ENCODE peak calls at places on chromosomes 1 and 21, in five cellular contexts. P is IMR-90, I is GM06990, R is astrocyte, B is fibroblast of mammary gland. O is an unnamed sample.

GRCh38 chr1:77514871-77515776 is 167.3 kb downstream of the ZZZ3 start:
- DNase-seq in P (peak), I (no peak), R (peak), B (peak), O (peak)

GRCh38 chr1:226132731-226133503 is 53.6 kb downstream of the ACBD3 start:
- DNase-seq in P (no peak), I (peak), R (no peak), B (no peak), O (no peak)

GRCh38 chr1:207316622-207317510 is 4.6 kb upstream of the CD55 start:
- DNase-seq in P (peak), I (no peak), R (no peak), B (no peak), O (no peak)

GRCh38 chr1:222798975-222799374 is 15.9 kb upstream of the DISP1 start:
- DNase-seq in P (no peak), I (no peak), R (no peak), B (no peak), O (no peak)

GRCh38 chr1:95127380-95127779 is 10.2 kb downstream of the TLCD4 start:
- DNase-seq in P (no peak), I (no peak), R (no peak), B (no peak), O (no peak)

GRCh38 chr1:64550505-64550904 is 80.6 kb downstream of the CACHD1 start:
- DNase-seq in P (no peak), I (no peak), R (no peak), B (no peak), O (no peak)

GRCh38 chr1:112704908-112705627 is 1.9 kb downstream of the RHOC start:
- DNase-seq in P (peak), I (peak), R (peak), B (peak), O (peak)

GRCh38 chr1:196732526-196732925 is 42.1 kb upstream of the CFHR3 start:
- DNase-seq in P (no peak), I (no peak), R (no peak), B (no peak), O (no peak)

GRCh38 chr1:51285055-51285454 is 45.3 kb downstream of the TTC39A start:
- DNase-seq in P (no peak), I (peak), R (no peak), B (no peak), O (no peak)

GRCh38 chr21:38811257-38811656 is 5.5 kb downstream of the ETS2 start:
- DNase-seq in P (peak), I (no peak), R (peak), B (peak), O (peak)

GRCh38 chr1:19650416-19651140 is 6.5 kb downstream of the NBL1 start:
- DNase-seq in P (no peak), I (no peak), R (no peak), B (no peak), O (no peak)

GRCh38 chr1:18597159-18598042 is 33.2 kb upstream of the PAX7 start:
- DNase-seq in P (peak), I (peak), R (no peak), B (peak), O (peak)

GRCh38 chr1:1929639-1930545 is 10.8 kb upstream of the TMEM52 start:
- DNase-seq in P (no peak), I (no peak), R (no peak), B (no peak), O (no peak)

GRCh38 chr1:106063510-106063909 is 993.0 kb upstream of the PRMT6 start:
- DNase-seq in P (no peak), I (no peak), R (no peak), B (no peak), O (no peak)

GRCh38 chr21:26147535-26147934 is 23.0 kb downstream of the APP start:
- DNase-seq in P (no peak), I (no peak), R (no peak), B (no peak), O (no peak)

GRCh38 chr1:1165485-1165884 is 8.2 kb upstream of the TTLL10 start:
- DNase-seq in P (no peak), I (no peak), R (no peak), B (no peak), O (no peak)

GRCh38 chr1:169538998-169539871 is 47.0 kb downstream of the F5 start:
- DNase-seq in P (peak), I (no peak), R (peak), B (peak), O (peak)

GRCh38 chr1:186304982-186305949 is 69.8 kb downstream of the TPR start:
- DNase-seq in P (peak), I (peak), R (no peak), B (peak), O (peak)

GRCh38 chr1:32539584-32540571 is 651 bp downstream of the ZBTB8A start:
- DNase-seq in P (peak), I (peak), R (peak), B (peak), O (peak)

GRCh38 chr1:217982711-217983405 is 302.2 kb upstream of the RRP15 start:
- DNase-seq in P (no peak), I (no peak), R (no peak), B (no peak), O (no peak)

GRCh38 chr1:83029916-83030315 is 969.0 kb downstream of the TTLL7 start:
- DNase-seq in P (no peak), I (no peak), R (peak), B (peak), O (no peak)

GRCh38 chr1:227958617-227959324 is 11.0 kb upstream of the WNT9A start:
- DNase-seq in P (no peak), I (no peak), R (no peak), B (no peak), O (no peak)

GRCh38 chr1:197614916-197615692 is 160.2 kb downstream of the DENND1B start:
- DNase-seq in P (peak), I (no peak), R (peak), B (peak), O (peak)

GRCh38 chr1:112698366-112699310 is 8.3 kb downstream of the RHOC start:
- DNase-seq in P (no peak), I (no peak), R (no peak), B (no peak), O (no peak)

GRCh38 chr1:167594827-167595226 is 35.2 kb upstream of the RCSD1 start:
- DNase-seq in P (no peak), I (no peak), R (no peak), B (no peak), O (no peak)

GRCh38 chr1:113217447-113218208 is 144.6 kb downstream of the LRIG2 start:
- DNase-seq in P (no peak), I (no peak), R (no peak), B (no peak), O (no peak)

GRCh38 chr1:179095377-179095776 is 13.5 kb downstream of the TOR3A start:
- DNase-seq in P (no peak), I (no peak), R (no peak), B (no peak), O (no peak)

GRCh38 chr1:55718758-55719671 is 503.9 kb upstream of the USP24 start:
- DNase-seq in P (peak), I (no peak), R (peak), B (peak), O (peak)

GRCh38 chr21:33286076-33286475 is 19.9 kb downstream of the IL10RB start:
- DNase-seq in P (no peak), I (no peak), R (no peak), B (no peak), O (no peak)

GRCh38 chr1:66607458-66607857 is 73.5 kb downstream of the SGIP1 start:
- DNase-seq in P (no peak), I (no peak), R (no peak), B (no peak), O (no peak)

GRCh38 chr1:94562502-94563260 is 21.1 kb upstream of the F3 start:
- DNase-seq in P (no peak), I (no peak), R (no peak), B (no peak), O (no peak)

GRCh38 chr1:97796716-97797115 is 124.1 kb downstream of the DPYD start:
- DNase-seq in P (peak), I (no peak), R (peak), B (no peak), O (no peak)

GRCh38 chr1:99784143-99784542 is 17.7 kb upstream of the FRRS1 start:
- DNase-seq in P (peak), I (no peak), R (no peak), B (no peak), O (no peak)

GRCh38 chr1:3003039-3003940 is 18.0 kb upstream of the ACTRT2 start:
- DNase-seq in P (no peak), I (no peak), R (no peak), B (no peak), O (no peak)

GRCh38 chr1:155871390-155871789 is 12.0 kb downstream of the SYT11 start:
- DNase-seq in P (peak), I (no peak), R (no peak), B (no peak), O (no peak)

GRCh38 chr1:55246896-55247295 is 31.7 kb upstream of the USP24 start:
- DNase-seq in P (no peak), I (no peak), R (no peak), B (no peak), O (no peak)

GRCh38 chr21:38956791-38957571 is 151.3 kb downstream of the ETS2 start:
- DNase-seq in P (peak), I (no peak), R (peak), B (no peak), O (no peak)

GRCh38 chr21:42666918-42667317 is 13.5 kb downstream of the PDE9A start:
- DNase-seq in P (no peak), I (no peak), R (no peak), B (no peak), O (no peak)
- H3K4me3 ChIP-seq in P (no peak), I (no peak), R (no peak), B (no peak), O (no peak)

DNA sequence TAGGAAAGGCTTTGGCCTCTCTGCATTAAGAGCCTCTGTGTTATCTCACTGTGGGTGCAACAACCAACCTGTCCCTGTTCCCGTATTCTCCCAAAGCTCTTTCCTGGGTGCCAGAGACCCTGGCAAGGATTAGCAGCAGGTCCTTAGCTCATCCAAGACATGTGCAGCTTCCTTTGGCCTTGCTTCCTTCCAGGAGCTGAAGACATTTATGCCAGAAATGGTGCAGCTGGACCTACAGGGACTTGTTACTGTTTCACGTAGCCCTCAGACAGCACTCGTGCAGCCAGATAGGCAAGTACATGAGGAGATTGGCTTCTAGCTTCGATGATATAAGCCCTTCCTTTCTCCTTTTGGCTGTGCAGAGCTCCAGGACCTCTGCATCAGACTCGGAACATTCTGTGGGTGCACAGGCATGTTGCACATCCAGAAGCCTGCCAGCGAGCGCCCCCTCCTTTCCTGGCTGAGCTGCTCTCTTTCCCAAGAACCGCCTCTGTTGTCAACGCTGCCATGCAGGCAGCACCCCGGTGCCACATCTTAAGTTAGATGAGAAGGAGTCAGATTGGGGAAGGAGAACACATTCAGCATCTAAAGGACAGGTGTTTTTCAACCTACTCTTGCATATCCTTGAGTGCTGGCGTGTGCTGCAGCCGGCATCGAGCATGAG is 284.5 kb upstream of the PLXNA2 start:
- DNase-seq in P (no peak), I (no peak), R (no peak), B (peak), O (no peak)
- TF ChIP-seq CTCF in P (no peak), I (no peak), R (no peak), B (no peak), O (no peak)

DNA sequence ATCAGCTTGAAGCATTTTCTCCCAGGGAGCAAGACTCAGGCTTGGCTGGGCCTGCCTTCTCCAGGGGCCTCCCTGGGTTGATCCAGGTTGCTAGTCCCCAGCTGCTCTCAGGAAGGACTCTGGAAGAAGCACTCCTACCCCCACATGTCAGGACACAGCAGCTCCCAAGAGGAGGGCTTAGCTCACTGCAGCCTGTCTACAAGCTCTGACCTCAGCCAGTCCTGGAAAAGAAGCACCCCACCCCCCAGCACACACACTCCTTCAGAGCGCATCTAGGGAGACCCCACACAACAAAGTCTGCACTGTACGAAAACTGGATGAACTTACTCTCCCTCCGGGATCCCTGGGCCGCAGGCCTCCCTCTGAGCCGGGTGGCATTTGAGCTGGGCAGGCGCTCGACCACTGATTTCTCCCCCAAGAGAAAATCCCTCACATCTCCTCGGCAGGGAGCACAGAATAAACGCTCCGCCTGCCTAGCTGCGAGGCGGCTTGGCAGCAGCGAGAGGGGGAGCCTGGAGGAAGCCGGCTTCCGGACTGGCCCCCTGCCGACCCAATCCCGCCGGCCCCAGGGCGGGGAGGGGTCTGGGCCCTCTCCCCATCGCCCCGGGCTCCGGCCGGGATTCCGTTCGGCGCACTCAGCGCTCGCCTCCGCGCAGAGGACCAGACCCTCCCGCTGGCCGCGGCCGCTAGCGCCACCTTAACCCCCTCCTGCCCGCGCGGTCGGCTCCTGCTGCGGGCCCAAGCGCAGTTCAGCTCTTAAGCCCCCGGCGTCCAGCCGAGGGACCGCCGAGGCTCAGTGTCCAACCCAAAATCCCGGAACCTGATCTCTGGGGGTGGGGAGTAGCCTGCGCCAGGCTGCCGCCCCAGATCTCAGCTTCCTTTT is at the start of gene KCNA2:
- DNase-seq in P (no peak), I (no peak), R (peak), B (no peak), O (no peak)
- H3K4me3 ChIP-seq in P (peak), I (peak), R (peak), B (no peak), O (peak)

GRCh38 chr1:165371588-165372235 is 15.2 kb upstream of the LMX1A start:
- DNase-seq in P (no peak), I (no peak), R (peak), B (no peak), O (no peak)

GRCh38 chr1:165364432-165365133 is 8.1 kb upstream of the LMX1A start:
- DNase-seq in P (no peak), I (no peak), R (no peak), B (peak), O (no peak)

GRCh38 chr1:165365344-165365743 is 8.8 kb upstream of the LMX1A start:
- DNase-seq in P (no peak), I (no peak), R (no peak), B (peak), O (no peak)

GRCh38 chr1:165369255-165369848 is 12.8 kb upstream of the LMX1A start:
- DNase-seq in P (peak), I (no peak), R (no peak), B (peak), O (peak)

DNA sequence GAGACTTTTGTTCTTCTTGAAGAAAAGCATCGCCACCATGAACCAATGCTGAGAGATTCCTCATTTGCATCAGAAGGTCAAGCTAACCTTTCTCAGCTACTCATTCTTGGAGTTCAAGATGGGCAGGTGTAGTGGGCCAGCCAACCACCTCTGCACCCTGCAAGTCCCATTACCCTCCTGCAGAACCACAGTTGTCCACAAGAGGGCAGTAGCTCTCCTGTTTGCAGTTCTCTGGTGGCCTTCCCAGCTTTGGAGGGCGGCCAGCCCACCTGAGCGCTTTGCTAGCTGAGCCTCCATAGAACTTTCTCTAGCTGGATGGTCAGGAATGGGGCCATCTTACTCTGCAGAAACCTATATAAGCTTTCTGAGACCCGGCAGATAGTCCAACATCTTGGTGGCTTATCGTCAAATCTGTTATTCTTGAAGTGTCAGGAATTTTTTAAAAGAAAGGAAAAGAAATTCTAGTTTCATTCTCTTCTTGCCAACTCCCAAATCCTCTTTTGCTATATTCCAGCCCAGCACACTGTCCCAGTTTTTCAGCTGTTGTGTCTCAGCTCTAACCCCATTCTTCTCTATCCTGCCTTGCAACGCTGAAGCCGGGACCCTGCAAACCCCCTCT is 11.0 kb upstream of the LMX1A start:
- DNase-seq in P (peak), I (no peak), R (peak), B (peak), O (peak)
- TF ChIP-seq CTCF in P (peak), I (peak), R (peak), B (peak), O (peak)

DNA sequence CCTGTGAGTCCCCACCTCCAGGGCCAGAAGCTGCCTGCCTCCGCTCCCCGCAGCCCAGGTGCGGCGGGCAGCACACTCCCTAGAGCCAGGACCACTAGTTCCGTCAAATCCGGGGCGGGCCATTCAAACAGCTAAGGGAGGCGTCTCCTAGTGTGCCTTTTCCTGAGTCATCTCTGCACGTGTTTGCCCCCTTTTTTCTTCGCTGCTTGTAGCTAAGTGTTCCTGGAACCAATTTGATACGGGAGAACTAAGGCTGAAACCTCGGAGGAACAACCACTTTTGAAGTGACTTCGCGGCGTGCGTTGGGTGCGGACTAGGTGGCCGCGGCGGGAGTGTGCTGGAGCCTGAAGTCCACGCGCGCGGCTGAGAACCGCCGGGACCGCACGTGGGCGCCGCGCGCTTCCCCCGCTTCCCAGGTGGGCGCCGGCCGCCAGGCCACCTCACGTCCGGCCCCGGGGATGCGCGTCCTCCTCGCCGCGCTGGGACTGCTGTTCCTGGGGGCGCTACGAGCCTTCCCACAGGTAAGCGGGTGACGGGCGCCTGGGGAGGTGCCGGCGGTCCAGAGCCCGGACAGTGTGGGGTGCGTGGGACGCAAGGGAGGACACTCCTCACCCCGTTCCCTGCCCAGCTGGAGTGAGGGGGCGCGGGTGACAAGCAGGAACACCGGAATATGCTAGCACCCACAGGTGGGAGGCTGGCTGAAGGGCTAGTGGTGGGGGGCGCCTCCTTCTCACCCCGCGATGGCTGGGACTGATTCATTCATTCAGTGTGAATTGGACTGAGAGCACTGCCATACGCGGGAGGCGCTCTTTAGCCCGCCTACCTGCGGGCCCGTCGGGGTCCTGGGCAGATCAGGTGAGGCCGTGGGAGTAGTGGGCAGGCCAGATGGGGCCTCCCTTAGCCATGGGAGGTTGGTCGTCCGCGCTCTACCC is at the start of gene TNFRSF8:
- DNase-seq in P (peak), I (peak), R (no peak), B (peak), O (peak)
- H3K4me3 ChIP-seq in P (peak), I (peak), R (no peak), B (no peak), O (no peak)

GRCh38 chr1:44835738-44836675 is 7.0 kb downstream of the PTCH2 start:
- DNase-seq in P (peak), I (peak), R (peak), B (peak), O (peak)
- TF ChIP-seq CTCF in P (peak), I (peak), R (peak), B (peak), O (peak)

O was measured in brain microvascular endothelial cell.